ENCODE peak calls at places on chromosomes 5 and 9, in five cellular contexts. W, R, T, G and L are unnamed samples.
A peak's percentile ranks its signal among the peaks of the same experiment; 100 is the strongest.

GRCh38 chr5:174559566-174560090 is 164.8 kb upstream of the MSX2 start:
- DNase-seq in W (no peak), R (no peak), T (no peak), G (no peak), L (no peak)

GRCh38 chr9:33184947-33185346 is 17.8 kb upstream of the B4GALT1 start:
- DNase-seq in W (no peak), R (no peak), T (peak; percentile 49), G (no peak), L (no peak)

GRCh38 chr5:44665101-44665701 is 143.5 kb upstream of the MRPS30 start:
- DNase-seq in W (no peak), R (no peak), T (no peak), G (no peak), L (no peak)

GRCh38 chr5:50655810-50656205 is 10.6 kb upstream of the PARP8 start:
- DNase-seq in W (no peak), R (no peak), T (peak; percentile 70), G (peak; percentile 26), L (no peak)

GRCh38 chr9:105055922-105056321 is 128.0 kb upstream of the ABCA1 start:
- DNase-seq in W (no peak), R (no peak), T (no peak), G (no peak), L (no peak)

GRCh38 chr5:1409386-1410110 is 35.7 kb downstream of the SLC6A3 start:
- DNase-seq in W (no peak), R (peak; percentile 78), T (no peak), G (no peak), L (no peak)

GRCh38 chr5:126506079-126506478 is 82.9 kb downstream of the GRAMD2B start:
- DNase-seq in W (no peak), R (no peak), T (no peak), G (no peak), L (no peak)

GRCh38 chr5:134249469-134250379 is 23.9 kb upstream of the PPP2CA start:
- DNase-seq in W (no peak), R (no peak), T (no peak), G (no peak), L (no peak)

GRCh38 chr5:36630201-36630968 is 24.0 kb downstream of the SLC1A3 start:
- DNase-seq in W (no peak), R (no peak), T (no peak), G (no peak), L (no peak)

GRCh38 chr9:34343090-34343489 is 13.7 kb downstream of the NUDT2 start:
- DNase-seq in W (peak; percentile 90), R (no peak), T (peak; percentile 82), G (peak; percentile 89), L (no peak)

GRCh38 chr5:177454397-177455035 is 7.9 kb downstream of the PRR7 start:
- DNase-seq in W (peak; percentile 95), R (peak; percentile 95), T (peak; percentile 96), G (peak; percentile 96), L (no peak)

GRCh38 chr5:27328480-27328879 is 290.1 kb upstream of the CDH9 start:
- DNase-seq in W (no peak), R (no peak), T (no peak), G (no peak), L (no peak)

GRCh38 chr5:107546685-107547084 is 124.1 kb downstream of the EFNA5 start:
- DNase-seq in W (no peak), R (no peak), T (no peak), G (no peak), L (no peak)

GRCh38 chr9:93296889-93297480 is 113.0 kb downstream of the WNK2 start:
- DNase-seq in W (no peak), R (no peak), T (no peak), G (no peak), L (no peak)

GRCh38 chr5:179080724-179081123 is 20.6 kb downstream of the ZNF354C start:
- DNase-seq in W (no peak), R (no peak), T (no peak), G (no peak), L (no peak)

GRCh38 chr9:133526721-133527321 is 2.1 kb upstream of the MYMK start:
- DNase-seq in W (no peak), R (peak; percentile 49), T (no peak), G (no peak), L (no peak)

GRCh38 chr9:13845460-13845859 is 468.5 kb downstream of the NFIB start:
- DNase-seq in W (no peak), R (no peak), T (no peak), G (no peak), L (no peak)

GRCh38 chr5:134877159-134877558 is 3.0 kb downstream of the TXNDC15 start:
- DNase-seq in W (no peak), R (no peak), T (no peak), G (no peak), L (no peak)

GRCh38 chr5:126736141-126736540 is 40.8 kb upstream of the LMNB1 start:
- DNase-seq in W (no peak), R (no peak), T (no peak), G (no peak), L (no peak)

GRCh38 chr5:103000089-103000488 is 119.8 kb downstream of the GIN1 start:
- DNase-seq in W (no peak), R (no peak), T (no peak), G (no peak), L (no peak)

GRCh38 chr5:60700347-60700815 is 415 bp upstream of the DEPDC1B start:
- DNase-seq in W (no peak), R (no peak), T (peak; percentile 26), G (no peak), L (no peak)

GRCh38 chr5:174727794-174728662 is 3.6 kb downstream of the MSX2 start:
- DNase-seq in W (no peak), R (no peak), T (no peak), G (no peak), L (no peak)

GRCh38 chr5:132475531-132475930 is 15.0 kb downstream of the IRF1 start:
- DNase-seq in W (no peak), R (no peak), T (peak; percentile 25), G (no peak), L (no peak)

GRCh38 chr5:82365744-82366228 is 87.6 kb upstream of the RPS23 start:
- DNase-seq in W (no peak), R (no peak), T (no peak), G (no peak), L (no peak)

GRCh38 chr5:148387325-148387724 is 3.6 kb downstream of the FBXO38 start:
- DNase-seq in W (no peak), R (no peak), T (no peak), G (no peak), L (no peak)

GRCh38 chr9:22084336-22085035 is 75.4 kb upstream of the CDKN2B start:
- DNase-seq in W (no peak), R (no peak), T (no peak), G (no peak), L (no peak)

GRCh38 chr9:79944991-79945390 is 373.2 kb downstream of the TLE4 start:
- DNase-seq in W (no peak), R (no peak), T (no peak), G (no peak), L (no peak)

GRCh38 chr5:61030163-61030482 is 85.1 kb downstream of the NDUFAF2 start:
- DNase-seq in W (no peak), R (no peak), T (no peak), G (no peak), L (no peak)

GRCh38 chr9:114285166-114285867 is 37.6 kb upstream of the ORM1 start:
- DNase-seq in W (no peak), R (no peak), T (no peak), G (no peak), L (peak; percentile 86)

GRCh38 chr9:128689293-128689770 is 310 bp downstream of the SET start:
- DNase-seq in W (no peak), R (no peak), T (peak; percentile 57), G (peak; percentile 81), L (no peak)

GRCh38 chr5:93355691-93356090 is 225.3 kb downstream of the NR2F1-AS1 start:
- DNase-seq in W (no peak), R (no peak), T (no peak), G (no peak), L (no peak)

GRCh38 chr9:27535701-27536118 is 6.1 kb upstream of the MOB3B start:
- DNase-seq in W (no peak), R (peak; percentile 82), T (no peak), G (no peak), L (no peak)

GRCh38 chr5:22852807-22853670 is at the start of gene CDH12:
- DNase-seq in W (no peak), R (peak; percentile 73), T (no peak), G (no peak), L (no peak)

DNA sequence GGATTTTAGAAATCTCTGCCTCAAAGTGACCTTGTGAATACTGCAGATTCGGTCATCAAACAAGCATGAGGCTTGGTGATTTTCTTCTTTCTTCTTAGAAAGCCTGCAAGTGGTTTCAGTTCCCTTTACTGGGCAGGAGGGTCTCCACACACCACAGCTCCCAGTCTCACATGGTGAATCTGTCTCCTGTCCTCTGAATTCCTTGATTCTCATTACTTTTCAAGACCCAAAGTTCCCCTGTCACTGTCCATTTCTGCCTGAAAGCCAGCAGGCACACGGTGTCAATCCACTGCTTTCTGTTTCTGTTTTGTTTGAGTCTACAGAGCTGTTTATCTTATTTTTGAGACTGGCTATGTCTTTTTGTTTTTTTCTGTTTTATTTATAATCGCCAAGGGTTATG is 14.2 kb downstream of the HSPB3 start:
- DNase-seq in W (no peak), R (no peak), T (no peak), G (no peak), L (no peak)
- H3K4me3 ChIP-seq in W (no peak overlapping the region), R (no peak overlapping the region), T (no peak overlapping the region), G (no peak overlapping the region), L (peak overlapping the region; percentile 19)

DNA sequence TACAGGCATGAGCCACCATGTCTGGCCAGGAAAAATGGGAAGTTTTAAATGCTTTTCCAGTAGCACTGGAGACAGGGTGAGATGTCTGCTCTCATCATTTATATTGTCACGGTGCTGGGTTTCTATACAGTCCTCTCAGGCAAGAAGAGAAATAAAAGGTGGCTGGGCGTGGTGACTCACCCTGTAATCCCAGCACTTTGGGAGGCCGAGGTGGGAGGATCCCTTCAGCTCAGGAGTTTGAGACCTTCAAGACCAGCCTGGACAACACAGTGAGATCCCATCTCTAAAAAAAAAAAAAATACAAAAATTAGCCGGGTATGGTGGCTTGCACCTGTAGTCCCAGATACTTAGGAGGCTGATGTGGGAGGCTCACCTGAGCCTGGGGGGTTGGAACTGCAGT is 4.8 kb upstream of the GRIN1 start:
- DNase-seq in W (no peak), R (no peak), T (no peak), G (no peak), L (no peak)
- H3K27me3 ChIP-seq in W (peaks cover 11% of the 10 kb centered on the region), R (peaks cover 41% of the 10 kb centered on the region), T (peaks cover 90% of the 10 kb centered on the region), G (no peaks in the 10 kb centered on the region), L (no peaks in the 10 kb centered on the region)

GRCh38 chr5:43396762-43397304 is 15.4 kb downstream of the CCL28 start:
- DNase-seq in W (peak; percentile 59), R (peak; percentile 83), T (peak; percentile 66), G (peak; percentile 62), L (no peak)
- H3K27ac ChIP-seq in W (no peak overlapping the region), R (no peak overlapping the region), T (peak overlapping the region; percentile 85), G (peak overlapping the region; percentile 44), L (peak overlapping the region; percentile 22)

DNA sequence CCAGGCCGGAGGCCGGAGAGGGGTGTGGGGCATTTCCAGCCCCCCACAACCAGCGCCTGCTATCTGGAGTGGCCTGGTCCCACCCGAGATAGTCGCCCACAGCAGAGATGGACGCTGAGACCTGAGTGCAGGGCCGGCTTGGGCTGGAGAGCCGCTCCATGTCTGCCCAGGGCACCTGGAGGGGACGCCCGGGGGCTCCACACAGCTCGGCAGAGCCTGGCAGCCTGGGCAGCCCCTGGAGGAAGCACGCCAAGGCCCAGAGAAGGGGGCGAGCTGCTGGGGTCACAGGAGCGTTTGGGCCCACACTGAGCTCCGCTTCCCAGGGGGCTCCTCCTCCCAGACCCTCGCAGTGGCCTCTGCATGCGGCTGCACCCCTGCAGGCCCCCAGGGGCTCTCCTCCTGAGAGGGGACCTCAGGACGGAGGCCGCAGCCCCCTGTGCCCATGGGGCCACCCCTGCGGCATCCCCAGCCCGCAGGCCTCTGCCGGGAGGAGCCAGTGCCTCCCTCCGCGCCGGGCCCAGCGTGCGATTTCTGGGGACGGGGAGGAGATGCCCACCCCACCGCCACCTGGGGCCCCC is 42.2 kb upstream of the EGFL7 start:
- DNase-seq in W (no peak), R (no peak), T (no peak), G (peak; percentile 42), L (no peak)
- H3K4me3 ChIP-seq in W (no peak overlapping the region), R (no peak overlapping the region), T (no peak overlapping the region), G (no peak overlapping the region), L (no peak overlapping the region)